ENCODE peak calls at places on chromosomes 13 and 19, in eight cellular contexts. One of them, this sample, is unnamed.

GRCh38 chr19:47095707-47096704 is 17.6 kb downstream of the ZC3H4 start:
- DNase-seq in adrenal gland: peak
- DNase-seq in IMR-90: no peak
- DNase-seq in heart left ventricle: peak
- DNase-seq in Peyer's patch: no peak
- DNase-seq in esophagus squamous epithelium: no peak
- DNase-seq in testis: peak
- DNase-seq in tibial nerve: no peak
- DNase-seq in this sample: no peak

GRCh38 chr13:41061075-41061913 is at the start of gene WBP4:
- DNase-seq in adrenal gland: peak
- DNase-seq in IMR-90: peak
- DNase-seq in heart left ventricle: peak
- DNase-seq in Peyer's patch: peak
- DNase-seq in esophagus squamous epithelium: peak
- DNase-seq in testis: peak
- DNase-seq in tibial nerve: peak
- DNase-seq in this sample: peak

GRCh38 chr19:29680447-29680846 is 15.2 kb downstream of the PLEKHF1 start:
- DNase-seq in adrenal gland: peak
- DNase-seq in IMR-90: no peak
- DNase-seq in heart left ventricle: no peak
- DNase-seq in Peyer's patch: peak
- DNase-seq in esophagus squamous epithelium: peak
- DNase-seq in testis: no peak
- DNase-seq in tibial nerve: no peak
- DNase-seq in this sample: no peak

GRCh38 chr13:102197193-102197592 is 204.7 kb downstream of the FGF14 start:
- DNase-seq in adrenal gland: no peak
- DNase-seq in IMR-90: peak
- DNase-seq in heart left ventricle: no peak
- DNase-seq in Peyer's patch: no peak
- DNase-seq in esophagus squamous epithelium: no peak
- DNase-seq in testis: no peak
- DNase-seq in tibial nerve: no peak
- DNase-seq in this sample: no peak

GRCh38 chr13:107721436-107721835 is 493.9 kb downstream of the LIG4 start:
- DNase-seq in adrenal gland: no peak
- DNase-seq in IMR-90: no peak
- DNase-seq in heart left ventricle: no peak
- DNase-seq in Peyer's patch: no peak
- DNase-seq in esophagus squamous epithelium: no peak
- DNase-seq in testis: no peak
- DNase-seq in tibial nerve: no peak
- DNase-seq in this sample: no peak

GRCh38 chr13:43036386-43037220 is 13.2 kb downstream of the DNAJC15 start:
- DNase-seq in adrenal gland: no peak
- DNase-seq in IMR-90: no peak
- DNase-seq in heart left ventricle: peak
- DNase-seq in Peyer's patch: no peak
- DNase-seq in esophagus squamous epithelium: no peak
- DNase-seq in testis: peak
- DNase-seq in tibial nerve: no peak
- DNase-seq in this sample: no peak

GRCh38 chr13:27442071-27442647 is 8.2 kb downstream of the MTIF3 start:
- DNase-seq in adrenal gland: no peak
- DNase-seq in IMR-90: no peak
- DNase-seq in heart left ventricle: no peak
- DNase-seq in Peyer's patch: peak
- DNase-seq in esophagus squamous epithelium: no peak
- DNase-seq in testis: no peak
- DNase-seq in tibial nerve: no peak
- DNase-seq in this sample: no peak

GRCh38 chr13:31543190-31543589 is 196.1 kb upstream of the RXFP2 start:
- DNase-seq in adrenal gland: no peak
- DNase-seq in IMR-90: no peak
- DNase-seq in heart left ventricle: no peak
- DNase-seq in Peyer's patch: no peak
- DNase-seq in esophagus squamous epithelium: no peak
- DNase-seq in testis: no peak
- DNase-seq in tibial nerve: no peak
- DNase-seq in this sample: no peak

GRCh38 chr13:44816701-44817684 is 172.3 kb downstream of the NUFIP1 start:
- DNase-seq in adrenal gland: no peak
- DNase-seq in IMR-90: peak
- DNase-seq in heart left ventricle: no peak
- DNase-seq in Peyer's patch: no peak
- DNase-seq in esophagus squamous epithelium: no peak
- DNase-seq in testis: no peak
- DNase-seq in tibial nerve: no peak
- DNase-seq in this sample: no peak

GRCh38 chr19:40754611-40755247 is 3.7 kb downstream of the SNRPA start:
- DNase-seq in adrenal gland: peak
- DNase-seq in IMR-90: peak
- DNase-seq in heart left ventricle: no peak
- DNase-seq in Peyer's patch: no peak
- DNase-seq in esophagus squamous epithelium: no peak
- DNase-seq in testis: no peak
- DNase-seq in tibial nerve: no peak
- DNase-seq in this sample: no peak

GRCh38 chr19:40750285-40751064 is at the start of gene ACTMAP:
- DNase-seq in adrenal gland: peak
- DNase-seq in IMR-90: peak
- DNase-seq in heart left ventricle: peak
- DNase-seq in Peyer's patch: peak
- DNase-seq in esophagus squamous epithelium: peak
- DNase-seq in testis: peak
- DNase-seq in tibial nerve: peak
- DNase-seq in this sample: peak

GRCh38 chr19:40750035-40750284 is 317 bp downstream of the ACTMAP start:
- DNase-seq in adrenal gland: no peak
- DNase-seq in IMR-90: no peak
- DNase-seq in heart left ventricle: no peak
- DNase-seq in Peyer's patch: no peak
- DNase-seq in esophagus squamous epithelium: no peak
- DNase-seq in testis: no peak
- DNase-seq in tibial nerve: no peak
- DNase-seq in this sample: no peak

GRCh38 chr19:40747536-40747935 is 2.7 kb downstream of the ACTMAP start:
- DNase-seq in adrenal gland: no peak
- DNase-seq in IMR-90: no peak
- DNase-seq in heart left ventricle: no peak
- DNase-seq in Peyer's patch: no peak
- DNase-seq in esophagus squamous epithelium: no peak
- DNase-seq in testis: no peak
- DNase-seq in tibial nerve: no peak
- DNase-seq in this sample: no peak

GRCh38 chr19:40751065-40751923 is at the start of gene SNRPA:
- DNase-seq in adrenal gland: peak
- DNase-seq in IMR-90: peak
- DNase-seq in heart left ventricle: peak
- DNase-seq in Peyer's patch: peak
- DNase-seq in esophagus squamous epithelium: peak
- DNase-seq in testis: peak
- DNase-seq in tibial nerve: peak
- DNase-seq in this sample: peak
- TF ChIP-seq POLR2A in adrenal gland: peak
- TF ChIP-seq POLR2A in IMR-90: peak
- TF ChIP-seq POLR2A in heart left ventricle: peak
- TF ChIP-seq POLR2A in Peyer's patch: peak
- TF ChIP-seq POLR2A in esophagus squamous epithelium: peak
- TF ChIP-seq POLR2A in testis: peak
- TF ChIP-seq POLR2A in tibial nerve: peak
- TF ChIP-seq POLR2A in this sample: peak

DNA sequence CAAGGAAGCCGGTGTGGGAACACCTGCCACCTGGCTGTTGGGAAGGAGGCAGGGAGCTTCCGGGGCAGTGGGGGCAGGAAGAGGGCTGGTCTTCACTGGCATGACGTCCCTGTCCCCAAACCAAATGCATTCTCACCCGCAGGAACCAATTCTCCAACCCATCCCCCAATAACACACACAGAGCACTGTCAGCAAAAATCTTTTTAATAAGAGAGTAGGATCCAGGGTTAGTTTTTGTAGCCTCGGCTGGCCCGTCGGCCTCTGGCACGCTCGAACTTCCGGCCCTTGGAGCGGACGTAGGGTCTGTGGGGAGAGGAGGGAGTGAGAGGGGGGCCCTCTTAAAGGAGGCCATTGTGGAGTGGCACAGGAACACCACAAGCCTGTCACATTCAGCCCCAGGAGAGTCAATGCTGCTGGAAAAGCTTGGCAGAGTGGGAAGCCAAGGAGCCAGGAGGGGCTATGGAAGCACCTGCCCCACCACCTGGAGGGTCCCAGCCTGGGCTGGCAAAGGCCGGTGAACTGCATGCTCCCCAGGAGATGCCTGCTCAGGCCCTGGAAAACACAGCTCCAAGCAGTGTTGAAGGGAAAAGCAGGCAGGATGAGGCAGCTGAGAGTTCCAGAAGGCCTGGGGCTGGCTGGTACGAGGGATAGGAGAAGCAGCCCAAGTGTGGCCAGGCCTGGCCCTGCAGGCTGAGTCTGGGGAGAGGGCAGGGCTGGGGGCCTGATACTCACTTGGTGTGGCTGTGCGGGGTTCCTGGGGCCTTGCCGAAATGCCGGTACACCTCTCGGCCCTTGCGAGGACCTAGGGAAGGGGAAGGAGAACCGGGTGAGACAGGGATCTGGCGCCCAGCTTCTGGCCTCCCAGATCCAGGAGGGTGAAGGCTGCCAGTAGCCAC is 517 bp upstream of the FAM83E start:
- DNase-seq in adrenal gland: no peak
- DNase-seq in IMR-90: no peak
- DNase-seq in heart left ventricle: no peak
- DNase-seq in Peyer's patch: no peak
- DNase-seq in esophagus squamous epithelium: no peak
- DNase-seq in testis: no peak
- DNase-seq in tibial nerve: no peak
- DNase-seq in this sample: no peak
- TF ChIP-seq POLR2A in adrenal gland: no peak
- TF ChIP-seq POLR2A in IMR-90: no peak
- TF ChIP-seq POLR2A in heart left ventricle: no peak
- TF ChIP-seq POLR2A in Peyer's patch: peak
- TF ChIP-seq POLR2A in esophagus squamous epithelium: peak
- TF ChIP-seq POLR2A in testis: no peak
- TF ChIP-seq POLR2A in tibial nerve: no peak
- TF ChIP-seq POLR2A in this sample: no peak

DNA sequence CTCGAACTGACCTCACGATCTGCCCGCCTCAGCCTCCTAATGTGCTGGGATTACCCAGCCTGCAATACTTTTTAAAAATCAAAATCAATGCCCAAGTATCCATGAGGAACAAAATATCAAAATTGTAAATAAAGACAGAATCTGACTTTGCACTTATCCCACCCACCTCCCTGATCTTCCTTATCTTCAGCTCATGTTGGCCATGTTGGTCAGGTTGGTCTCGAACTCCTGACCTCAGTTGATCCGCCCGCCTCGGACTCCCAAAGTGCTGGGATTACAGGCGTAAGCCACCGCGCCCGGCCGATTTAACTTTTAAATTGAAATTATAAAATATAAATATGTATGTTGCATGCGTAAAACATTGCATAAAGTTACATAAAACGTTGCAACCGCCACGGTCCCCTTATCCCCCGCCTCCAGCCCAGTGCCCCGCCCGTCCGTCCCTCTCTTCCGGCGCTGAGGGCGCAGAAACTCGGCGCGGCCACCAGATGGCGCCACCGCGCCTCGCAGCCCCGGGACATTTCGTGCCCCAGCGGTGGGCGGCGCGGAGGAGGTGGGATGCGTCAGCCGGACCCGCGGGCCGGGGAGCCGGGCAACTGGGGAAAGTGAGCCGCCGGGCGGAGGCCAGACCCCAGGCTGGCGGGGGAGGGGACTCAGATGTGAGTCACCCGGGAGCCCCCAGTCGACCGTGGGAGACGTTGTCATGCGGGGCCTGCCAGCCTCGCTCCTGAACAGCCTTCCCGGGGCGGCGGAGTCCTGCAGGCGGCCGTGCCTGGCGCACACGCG is 1.5 kb upstream of the GADD45B start:
- DNase-seq in adrenal gland: peak
- DNase-seq in IMR-90: peak
- DNase-seq in heart left ventricle: peak
- DNase-seq in Peyer's patch: peak
- DNase-seq in esophagus squamous epithelium: no peak
- DNase-seq in testis: peak
- DNase-seq in tibial nerve: peak
- DNase-seq in this sample: no peak
- TF ChIP-seq POLR2A in adrenal gland: no peak
- TF ChIP-seq POLR2A in IMR-90: no peak
- TF ChIP-seq POLR2A in heart left ventricle: no peak
- TF ChIP-seq POLR2A in Peyer's patch: no peak
- TF ChIP-seq POLR2A in esophagus squamous epithelium: no peak
- TF ChIP-seq POLR2A in testis: no peak
- TF ChIP-seq POLR2A in tibial nerve: peak
- TF ChIP-seq POLR2A in this sample: no peak

GRCh38 chr19:39546599-39546998 is 6.6 kb upstream of the EID2 start:
- DNase-seq in adrenal gland: no peak
- DNase-seq in IMR-90: no peak
- DNase-seq in heart left ventricle: no peak
- DNase-seq in Peyer's patch: no peak
- DNase-seq in esophagus squamous epithelium: no peak
- DNase-seq in testis: no peak
- DNase-seq in tibial nerve: no peak
- DNase-seq in this sample: no peak
- TF ChIP-seq POLR2A in adrenal gland: no peak
- TF ChIP-seq POLR2A in IMR-90: no peak
- TF ChIP-seq POLR2A in heart left ventricle: no peak
- TF ChIP-seq POLR2A in Peyer's patch: no peak
- TF ChIP-seq POLR2A in esophagus squamous epithelium: no peak
- TF ChIP-seq POLR2A in testis: no peak
- TF ChIP-seq POLR2A in tibial nerve: no peak
- TF ChIP-seq POLR2A in this sample: no peak

GRCh38 chr19:33631628-33631995 is 9.9 kb downstream of the CHST8 start:
- DNase-seq in adrenal gland: no peak
- DNase-seq in IMR-90: no peak
- DNase-seq in heart left ventricle: no peak
- DNase-seq in Peyer's patch: no peak
- DNase-seq in esophagus squamous epithelium: no peak
- DNase-seq in testis: no peak
- DNase-seq in tibial nerve: no peak
- DNase-seq in this sample: no peak
- TF ChIP-seq POLR2A in adrenal gland: no peak
- TF ChIP-seq POLR2A in IMR-90: no peak
- TF ChIP-seq POLR2A in heart left ventricle: no peak
- TF ChIP-seq POLR2A in Peyer's patch: no peak
- TF ChIP-seq POLR2A in esophagus squamous epithelium: no peak
- TF ChIP-seq POLR2A in testis: no peak
- TF ChIP-seq POLR2A in tibial nerve: no peak
- TF ChIP-seq POLR2A in this sample: no peak

DNA sequence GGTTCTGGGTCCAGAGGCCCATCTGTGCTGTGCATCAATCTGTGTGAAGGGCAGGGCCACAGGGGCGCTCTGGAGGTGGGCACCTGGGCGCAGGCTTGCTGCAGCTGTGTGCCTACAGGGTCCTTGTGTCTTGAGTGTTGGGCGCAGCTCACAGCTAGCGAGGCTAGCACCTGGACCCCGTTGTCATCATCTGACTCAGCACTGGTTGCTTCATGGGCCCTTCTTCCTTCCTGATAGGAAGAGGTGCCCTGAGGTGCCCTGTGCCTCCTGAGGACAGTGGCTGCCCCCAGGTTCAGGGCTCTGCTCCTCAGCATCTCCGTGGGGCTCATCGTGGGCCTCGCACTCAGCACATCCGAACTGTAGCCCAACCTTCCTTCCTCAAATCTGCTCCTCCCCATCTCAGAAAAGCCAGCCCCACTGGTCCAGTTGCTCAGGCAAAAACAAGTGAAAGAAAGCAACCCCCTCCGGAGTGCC is 54.8 kb downstream of the GATAD2A start:
- DNase-seq in adrenal gland: peak
- DNase-seq in IMR-90: peak
- DNase-seq in heart left ventricle: no peak
- DNase-seq in Peyer's patch: peak
- DNase-seq in esophagus squamous epithelium: no peak
- DNase-seq in testis: no peak
- DNase-seq in tibial nerve: no peak
- DNase-seq in this sample: no peak
- TF ChIP-seq POLR2A in adrenal gland: no peak
- TF ChIP-seq POLR2A in IMR-90: no peak
- TF ChIP-seq POLR2A in heart left ventricle: no peak
- TF ChIP-seq POLR2A in Peyer's patch: no peak
- TF ChIP-seq POLR2A in esophagus squamous epithelium: no peak
- TF ChIP-seq POLR2A in testis: no peak
- TF ChIP-seq POLR2A in tibial nerve: no peak
- TF ChIP-seq POLR2A in this sample: no peak

This sample was measured in vagina.